ENCODE peak calls at places on chromosome 6, in eight cellular contexts. Z is ureter; H is NAMALWA; G is activated CD4-positive, alpha-beta T cell treated with anti-CD3 and anti-CD28 coated beads, Interleukin-2, amount 50 U/mL, for 24 hours; A is NCI-H2171; X is cardiac muscle cell; U is stromal cell of bone marrow; B is cardiac fibroblast. E is an unnamed sample.

GRCh38 chr6:36700071-36700811 is 2.6 kb downstream of the RAB44 start:
- DNase-seq in H (no peak), U (no peak), X (no peak), B (no peak), G (no peak), Z (no peak), A (no peak), E (no peak)

GRCh38 chr6:138307816-138308727 is 69.6 kb upstream of the SMIM28 start:
- DNase-seq in B (peak; percentile 29), A (no peak), U (peak; percentile 38), G (no peak), Z (peak; percentile 71), X (no peak), H (no peak), E (no peak)

GRCh38 chr6:62272118-62272517 is 13.9 kb downstream of the KHDRBS2 start:
- DNase-seq in U (no peak), X (no peak), H (no peak), Z (no peak), G (no peak), A (no peak), B (no peak), E (no peak)

GRCh38 chr6:70369332-70369950 is 43.9 kb upstream of the FAM135A start:
- DNase-seq in X (peak; percentile 67), U (peak; percentile 33), G (peak; percentile 51), B (peak; percentile 82), Z (peak; percentile 74), H (peak; percentile 86), A (peak; percentile 37), E (peak; percentile 60)

GRCh38 chr6:69594405-69594804 is 202.4 kb downstream of the LMBRD1 start:
- DNase-seq in B (no peak), X (no peak), U (no peak), Z (no peak), H (no peak), G (no peak), A (no peak), E (no peak)

GRCh38 chr6:27532820-27533538 is 60.1 kb upstream of the ZNF184 start:
- DNase-seq in B (peak; percentile 64), U (no peak), G (no peak), H (no peak), Z (no peak), A (no peak), X (peak; percentile 43), E (peak; percentile 95)

GRCh38 chr6:35213824-35214756 is at the start of gene SCUBE3:
- DNase-seq in G (no peak), B (peak; percentile 51), H (no peak), X (peak; percentile 82), A (peak; percentile 50), Z (no peak), U (peak; percentile 30), E (peak; percentile 13)

GRCh38 chr6:107246972-107247615 is 131.8 kb upstream of the BEND3 start:
- DNase-seq in H (no peak), X (no peak), G (no peak), B (peak; percentile 12), A (no peak), U (no peak), Z (no peak), E (no peak)

GRCh38 chr6:104908031-104908430 is 48.3 kb upstream of the HACE1 start:
- DNase-seq in Z (no peak), G (no peak), B (peak; percentile 7), H (no peak), X (no peak), U (no peak), A (no peak), E (no peak)

GRCh38 chr6:37985355-37985754 is 165.8 kb downstream of the ZFAND3 start:
- DNase-seq in A (no peak), B (no peak), Z (no peak), X (no peak), H (no peak), G (no peak), U (no peak), E (no peak)

GRCh38 chr6:150129616-150130505 is 13.0 kb upstream of the PPP1R14C start:
- DNase-seq in A (no peak), H (no peak), Z (no peak), B (no peak), X (no peak), U (no peak), G (no peak), E (no peak)

GRCh38 chr6:108251252-108251651 is 9.6 kb downstream of the SNX3 start:
- DNase-seq in H (no peak), Z (no peak), X (no peak), G (no peak), B (no peak), U (no peak), A (no peak), E (no peak)

E was measured in ACHN.